ENCODE peak calls at places on chromosomes 11 and 22, in ten cellular contexts. D, O, Z, H, U, G, R, A, I and J are unnamed samples.

GRCh38 chr22:38572065-38572464 is 2.1 kb upstream of the DMC1 start:
- DNase-seq in Z (peak), G (peak), D (peak), I (peak), A (peak), R (peak), H (no peak), U (no peak), O (peak), J (peak)

GRCh38 chr22:29203456-29203855 is 2.2 kb upstream of the EMID1 start:
- DNase-seq in R (no peak), Z (no peak), I (no peak), D (no peak), H (no peak), G (no peak), O (no peak), A (no peak), U (no peak), J (no peak)

GRCh38 chr11:114678125-114679036 is at the start of gene NXPE2:
- DNase-seq in A (peak), I (no peak), Z (no peak), G (no peak), O (no peak), D (peak), U (no peak), R (no peak), H (no peak), J (no peak)

GRCh38 chr11:82818399-82819043 is 81.7 kb downstream of the PRCP start:
- DNase-seq in H (no peak), O (peak), U (no peak), Z (no peak), G (no peak), A (peak), I (no peak), D (no peak), R (no peak), J (no peak)

GRCh38 chr11:71249301-71249700 is 3.1 kb downstream of the SHANK2 start:
- DNase-seq in G (no peak), A (peak), D (no peak), U (no peak), R (no peak), I (no peak), H (no peak), O (no peak), Z (no peak), J (no peak)

GRCh38 chr11:115409116-115409663 is 95.0 kb downstream of the CADM1 start:
- DNase-seq in Z (no peak), R (no peak), D (no peak), A (no peak), O (peak), G (no peak), H (no peak), I (no peak), U (no peak), J (no peak)

GRCh38 chr11:63892233-63892632 is 24.7 kb downstream of the RCOR2 start:
- DNase-seq in G (no peak), H (no peak), U (no peak), R (no peak), I (no peak), D (no peak), Z (peak), A (peak), O (no peak), J (peak)

GRCh38 chr22:49209452-49210195 is 618.0 kb downstream of the BRD1 start:
- DNase-seq in A (peak), D (no peak), G (no peak), H (no peak), I (no peak), Z (no peak), R (no peak), U (peak), O (no peak), J (no peak)

GRCh38 chr11:33211588-33211987 is 45.6 kb upstream of the HIPK3 start:
- DNase-seq in G (no peak), I (no peak), R (no peak), D (no peak), U (no peak), O (no peak), Z (no peak), H (no peak), A (no peak), J (peak)

GRCh38 chr22:22349455-22349836 is 104.9 kb downstream of the VPREB1 start:
- DNase-seq in D (no peak), A (no peak), O (peak), R (no peak), Z (no peak), G (no peak), I (no peak), H (no peak), U (no peak), J (no peak)

GRCh38 chr22:25080855-25081254 is 118.8 kb upstream of the CRYBB3 start:
- DNase-seq in I (no peak), D (no peak), R (no peak), G (no peak), O (no peak), H (no peak), A (no peak), Z (no peak), U (no peak), J (no peak)

GRCh38 chr22:20027966-20028854 is 7.3 kb downstream of the TANGO2 start:
- DNase-seq in Z (peak), D (no peak), R (no peak), H (no peak), G (no peak), O (no peak), A (no peak), I (no peak), U (no peak), J (no peak)

GRCh38 chr11:72556433-72556832 is 117.8 kb downstream of the PDE2A start:
- DNase-seq in U (no peak), D (no peak), A (no peak), H (no peak), R (no peak), Z (no peak), O (no peak), I (no peak), G (no peak), J (no peak)

GRCh38 chr11:72548481-72548880 is 114.2 kb upstream of the CLPB start:
- DNase-seq in H (no peak), D (no peak), A (no peak), G (no peak), I (no peak), Z (no peak), U (no peak), O (no peak), R (no peak), J (no peak)

GRCh38 chr11:72551571-72551970 is 117.2 kb upstream of the CLPB start:
- DNase-seq in Z (no peak), U (no peak), O (no peak), G (no peak), D (no peak), R (no peak), H (no peak), A (no peak), I (no peak), J (no peak)

GRCh38 chr11:72552399-72552910 is 118.1 kb upstream of the CLPB start:
- DNase-seq in Z (no peak), G (no peak), O (no peak), A (no peak), I (no peak), R (no peak), D (no peak), U (no peak), H (no peak), J (no peak)

GRCh38 chr11:72553748-72554147 is 119.4 kb upstream of the CLPB start:
- DNase-seq in Z (peak), G (no peak), H (no peak), I (no peak), U (no peak), R (no peak), O (peak), A (no peak), D (no peak), J (peak)
- TF ChIP-seq CTCF in Z (peak), G (no peak), H (no peak), I (no peak), U (no peak), R (peak), O (peak), A (peak), D (no peak), J (no peak)

DNA sequence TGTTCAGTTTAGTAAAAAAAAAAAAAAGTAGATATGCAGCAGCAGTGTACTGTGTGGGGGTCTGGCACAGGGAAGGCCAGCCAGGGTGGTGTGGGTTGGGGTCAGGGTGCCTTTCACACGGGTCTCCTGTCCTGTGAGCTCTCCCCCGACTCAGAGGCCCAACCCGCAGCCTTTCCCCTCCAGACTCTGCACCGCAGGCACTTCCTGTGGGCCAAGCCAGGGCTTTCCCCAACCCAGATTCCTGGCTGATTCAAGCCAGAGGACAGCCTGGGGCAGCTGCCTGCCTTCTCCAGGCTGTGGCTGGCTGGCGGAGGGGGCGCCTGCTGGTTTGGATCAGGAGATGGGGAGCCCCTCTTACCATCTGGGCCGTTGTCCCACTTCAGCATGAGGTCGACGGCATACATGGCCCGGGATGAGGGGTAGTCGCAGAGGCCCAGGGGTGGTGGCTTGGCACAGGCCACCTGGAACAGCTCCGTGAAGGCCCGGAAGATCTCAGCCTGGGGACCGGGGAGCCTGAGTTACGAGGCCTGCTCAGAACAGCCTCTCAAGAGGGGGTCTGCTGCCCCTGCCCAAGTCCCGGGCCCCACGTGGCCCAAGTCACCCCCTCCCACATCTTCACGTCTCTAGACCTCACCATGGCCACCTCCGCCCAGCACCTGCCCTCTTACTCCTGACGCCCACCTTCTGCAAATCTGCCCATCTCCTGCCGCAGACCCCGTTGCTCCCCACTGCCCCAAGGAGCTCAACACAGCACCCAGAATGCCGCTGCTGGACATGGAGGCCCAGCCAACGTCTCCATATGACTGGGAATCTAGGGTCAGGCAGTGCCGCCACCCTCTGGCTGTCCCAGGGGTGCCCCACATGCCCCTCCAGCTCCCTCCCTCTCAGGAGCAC is 17.3 kb downstream of the TSPO start:
- DNase-seq in I (no peak), D (no peak), Z (no peak), H (no peak), O (no peak), U (no peak), R (no peak), G (no peak), A (no peak), J (no peak)
- TF ChIP-seq CTCF in I (no peak), D (no peak), Z (no peak), H (no peak), O (no peak), U (no peak), R (no peak), G (no peak), A (no peak), J (no peak)

GRCh38 chr22:37123649-37124048 is 14.1 kb upstream of the TMPRSS6 start:
- DNase-seq in D (no peak), A (no peak), G (no peak), H (no peak), U (no peak), O (no peak), R (no peak), Z (no peak), I (no peak), J (no peak)

GRCh38 chr22:37122598-37123180 is 13.2 kb upstream of the TMPRSS6 start:
- DNase-seq in A (no peak), U (no peak), G (no peak), Z (no peak), H (no peak), I (no peak), R (no peak), O (no peak), D (no peak), J (no peak)

GRCh38 chr22:37119872-37120271 is 10.4 kb upstream of the TMPRSS6 start:
- DNase-seq in O (no peak), R (peak), U (no peak), Z (no peak), I (no peak), G (no peak), D (no peak), H (no peak), A (no peak), J (no peak)

GRCh38 chr22:37120569-37121340 is 11.2 kb upstream of the TMPRSS6 start:
- DNase-seq in R (no peak), U (no peak), O (no peak), A (no peak), Z (no peak), D (no peak), G (no peak), H (no peak), I (no peak), J (no peak)

GRCh38 chr22:37121887-37122591 is 12.5 kb upstream of the TMPRSS6 start:
- DNase-seq in O (peak), U (no peak), Z (no peak), A (peak), G (peak), H (no peak), I (peak), R (peak), D (peak), J (no peak)
- TF ChIP-seq CTCF in O (no peak), U (no peak), Z (no peak), A (no peak), G (peak), H (no peak), I (no peak), R (no peak), D (no peak), J (no peak)

DNA sequence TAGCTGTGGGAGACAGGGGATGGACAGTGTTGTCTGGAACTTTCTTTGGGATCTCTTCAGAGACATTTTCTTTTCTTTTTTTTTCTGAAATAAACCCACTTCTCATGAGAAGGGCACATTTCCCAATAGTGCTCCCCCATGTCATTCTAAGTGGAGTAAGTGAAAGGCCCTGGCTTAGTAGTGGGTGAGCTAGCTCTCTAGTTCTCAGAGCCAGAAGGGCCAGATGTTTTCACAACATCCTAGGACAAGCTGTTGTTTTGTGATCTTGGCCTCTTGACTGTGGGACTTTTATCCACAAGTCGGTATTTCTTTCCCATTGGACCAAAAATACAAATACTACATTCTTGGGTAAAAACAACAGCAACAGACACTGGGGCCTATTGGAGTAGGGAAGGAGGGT is 607.7 kb upstream of the TENM4 start:
- DNase-seq in I (no peak), G (no peak), A (no peak), U (no peak), D (no peak), R (no peak), H (no peak), O (no peak), Z (no peak), J (no peak)
- TF ChIP-seq CTCF in I (no peak), G (no peak), A (no peak), U (no peak), D (no peak), R (no peak), H (no peak), O (no peak), Z (no peak), J (no peak)

GRCh38 chr22:43228330-43228729 is 41.4 kb upstream of the TTLL12 start:
- DNase-seq in G (no peak), R (peak), Z (peak), A (peak), O (peak), I (peak), U (no peak), D (peak), H (no peak), J (no peak)
- TF ChIP-seq CTCF in G (no peak), R (no peak), Z (peak), A (peak), O (peak), I (peak), U (no peak), D (no peak), H (peak), J (peak)

GRCh38 chr11:1825785-1826451 is 8.9 kb upstream of the SYT8 start:
- DNase-seq in U (no peak), R (no peak), D (no peak), Z (peak), O (no peak), H (no peak), A (no peak), I (no peak), G (no peak), J (no peak)

GRCh38 chr11:1826552-1827094 is 8.2 kb upstream of the SYT8 start:
- DNase-seq in A (no peak), Z (peak), R (no peak), G (no peak), I (no peak), U (peak), O (peak), D (peak), H (peak), J (no peak)

GRCh38 chr11:1828542-1828941 is 6.2 kb upstream of the SYT8 start:
- DNase-seq in U (no peak), D (no peak), H (no peak), A (no peak), Z (no peak), G (no peak), I (no peak), O (no peak), R (no peak), J (no peak)

GRCh38 chr11:1827931-1828330 is 6.9 kb upstream of the SYT8 start:
- DNase-seq in U (no peak), I (no peak), G (no peak), A (no peak), Z (no peak), D (no peak), O (no peak), R (no peak), H (no peak), J (no peak)

GRCh38 chr11:1827095-1827797 is 7.5 kb upstream of the SYT8 start:
- DNase-seq in Z (no peak), U (peak), O (no peak), R (no peak), D (peak), I (no peak), A (peak), H (peak), G (no peak), J (no peak)
- TF ChIP-seq CTCF in Z (no peak), U (no peak), O (no peak), R (no peak), D (no peak), I (no peak), A (no peak), H (no peak), G (no peak), J (no peak)

GRCh38 chr11:60989108-60989650 is 17.7 kb downstream of the CD6 start:
- DNase-seq in U (no peak), O (no peak), R (no peak), D (no peak), Z (no peak), G (no peak), H (no peak), I (no peak), A (no peak), J (peak)
- TF ChIP-seq CTCF in U (no peak), O (no peak), R (no peak), D (no peak), Z (no peak), G (no peak), H (no peak), I (no peak), A (no peak), J (no peak)

GRCh38 chr11:61694971-61695706 is 14.9 kb downstream of the DAGLA start:
- DNase-seq in H (peak), A (no peak), Z (no peak), D (no peak), U (peak), G (no peak), O (peak), I (no peak), R (no peak), J (no peak)
- TF ChIP-seq CTCF in H (peak), A (peak), Z (no peak), D (no peak), U (no peak), G (no peak), O (peak), I (no peak), R (no peak), J (no peak)

DNA sequence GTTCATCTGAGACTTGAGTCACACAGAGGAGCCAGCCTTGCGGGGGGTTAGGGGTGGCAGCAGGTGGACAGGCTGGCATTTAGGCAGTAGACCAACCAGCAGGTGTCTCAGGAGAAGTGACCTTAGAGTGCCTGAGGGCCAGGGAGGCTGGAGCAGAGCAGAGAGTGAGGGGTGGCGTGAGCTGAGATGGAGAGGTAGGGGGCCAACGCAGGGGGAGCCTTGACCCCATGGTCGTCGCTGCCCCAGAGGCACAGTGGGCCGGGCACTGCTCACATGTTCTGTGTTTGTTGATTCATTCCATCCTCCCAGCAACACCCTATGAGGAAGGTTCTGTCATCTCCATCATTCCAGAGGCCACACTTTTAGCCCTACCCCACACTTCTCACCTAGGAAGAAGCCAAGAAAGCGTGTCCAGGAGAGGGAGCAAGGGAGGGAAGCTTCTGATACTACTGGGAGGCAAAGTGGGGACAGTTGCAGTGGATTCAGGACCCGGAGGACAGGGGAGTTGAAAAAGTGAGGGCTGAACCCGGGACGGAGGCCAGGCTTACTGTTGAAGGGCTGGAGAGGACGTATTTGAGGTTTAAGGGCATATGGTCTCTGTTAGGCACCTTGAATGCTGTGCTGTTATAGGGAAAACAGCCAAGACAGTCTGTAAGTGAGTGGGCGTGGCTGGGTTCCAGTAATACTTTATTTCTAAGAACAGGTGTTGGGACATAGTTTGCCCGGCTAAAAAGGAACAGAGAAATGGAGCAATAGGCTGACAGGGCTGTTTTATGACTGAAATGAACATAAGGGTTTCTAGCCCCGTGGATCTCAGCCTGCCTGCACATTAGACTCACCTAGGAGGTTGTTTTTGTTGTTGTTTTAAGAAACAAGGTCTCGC is 7.3 kb downstream of the SART1 start:
- DNase-seq in I (no peak), H (no peak), O (no peak), G (no peak), R (no peak), D (no peak), U (no peak), A (no peak), Z (no peak), J (peak)
- TF ChIP-seq CTCF in I (no peak), H (peak), O (no peak), G (no peak), R (no peak), D (no peak), U (no peak), A (no peak), Z (no peak), J (no peak)

GRCh38 chr11:120224386-120224785 is 13.6 kb downstream of the OAF start:
- DNase-seq in D (no peak), U (no peak), G (no peak), I (no peak), R (no peak), Z (peak), O (no peak), H (no peak), A (no peak), J (no peak)
- TF ChIP-seq CTCF in D (no peak), U (no peak), G (no peak), I (no peak), R (no peak), Z (no peak), O (no peak), H (no peak), A (no peak), J (no peak)